ENCODE peak calls at places on chromosomes 12 and 14, in eight cellular contexts. G is fibroblast of the aortic adventitia, B is HEK293T, K is nucleus accumbens, L is uterus, J is GM20000, Z is smooth muscle cell of the brain vasculature, R is GM04504. U is an unnamed sample.

GRCh38 chr12:131381716-131382430 is 329.0 kb upstream of the SFSWAP start:
- DNase-seq in J (no peak), Z (no peak), L (no peak), K (no peak), R (no peak), B (no peak), G (no peak), U (no peak)

GRCh38 chr12:84166812-84167211 is 745.8 kb downstream of the SLC6A15 start:
- DNase-seq in G (no peak), Z (no peak), L (no peak), K (no peak), J (no peak), R (no peak), B (no peak), U (no peak)

GRCh38 chr12:48788852-48789775 is at the start of gene ADCY6:
- DNase-seq in Z (no peak), J (peak; percentile 84), R (no peak), L (peak; percentile 80), B (peak; percentile 68), K (peak; percentile 47), G (peak; percentile 60), U (peak; percentile 87)

GRCh38 chr12:9064815-9065606 is 50.7 kb downstream of the A2M start:
- DNase-seq in K (peak; percentile 19), G (peak; percentile 24), L (peak; percentile 73), Z (no peak), J (no peak), R (no peak), B (peak; percentile 47), U (peak; percentile 90)

GRCh38 chr12:5792350-5792749 is 152.7 kb downstream of the ANO2 start:
- DNase-seq in R (no peak), L (no peak), Z (no peak), K (no peak), G (no peak), J (no peak), B (no peak), U (no peak)

GRCh38 chr12:4323400-4323799 is 2.4 kb downstream of the TIGAR start:
- DNase-seq in L (no peak), R (no peak), Z (no peak), G (no peak), B (no peak), K (no peak), J (peak; percentile 34), U (no peak)

GRCh38 chr14:46245281-46245680 is 406.3 kb downstream of the RPL10L start:
- DNase-seq in J (no peak), Z (no peak), K (no peak), G (no peak), L (no peak), B (no peak), R (no peak), U (no peak)

GRCh38 chr14:58747181-58747580 is 109.4 kb downstream of the DACT1 start:
- DNase-seq in J (no peak), R (peak; percentile 73), Z (no peak), L (peak; percentile 52), G (peak; percentile 96), K (no peak), B (no peak), U (peak; percentile 58)

GRCh38 chr14:29650554-29651269 is 276.9 kb downstream of the PRKD1 start:
- DNase-seq in K (no peak), L (no peak), G (no peak), R (no peak), J (no peak), B (no peak), Z (no peak), U (no peak)

GRCh38 chr14:95370076-95370475 is 50.4 kb upstream of the CLMN start:
- DNase-seq in G (no peak), K (no peak), B (no peak), J (no peak), R (no peak), L (no peak), Z (no peak), U (no peak)

GRCh38 chr12:123395236-123395635 is 11.3 kb downstream of the KMT5A start:
- DNase-seq in B (no peak), L (no peak), G (no peak), Z (no peak), K (no peak), J (no peak), R (no peak), U (no peak)

GRCh38 chr14:73998736-73999135 is 20.4 kb downstream of the ENTPD5 start:
- DNase-seq in G (no peak), Z (no peak), J (no peak), R (no peak), B (no peak), L (no peak), K (no peak), U (no peak)

GRCh38 chr12:117596968-117597367 is 235.5 kb upstream of the NOS1 start:
- DNase-seq in R (no peak), L (no peak), K (no peak), J (no peak), Z (no peak), B (no peak), G (no peak), U (no peak)

GRCh38 chr12:76611533-76611932 is 52.0 kb upstream of the OSBPL8 start:
- DNase-seq in Z (peak; percentile 7), L (no peak), K (no peak), G (peak; percentile 83), R (peak; percentile 92), J (no peak), B (no peak), U (no peak)

GRCh38 chr12:106522708-106523107 is 60.1 kb upstream of the RFX4 start:
- DNase-seq in B (no peak), L (no peak), J (no peak), R (no peak), Z (no peak), G (no peak), K (no peak), U (no peak)

GRCh38 chr12:42468341-42468821 is 121.2 kb downstream of the PRICKLE1 start:
- DNase-seq in L (no peak), K (no peak), R (no peak), J (no peak), G (peak; percentile 20), Z (no peak), B (no peak), U (no peak)

GRCh38 chr12:68237523-68238070 is 12.0 kb upstream of the IL26 start:
- DNase-seq in R (no peak), L (no peak), Z (no peak), G (peak; percentile 47), B (no peak), J (no peak), K (no peak), U (no peak)

GRCh38 chr12:39102474-39103209 is 197.3 kb upstream of the CPNE8 start:
- DNase-seq in Z (no peak), L (no peak), R (peak; percentile 12), J (no peak), K (no peak), B (no peak), G (peak; percentile 70), U (no peak)

U was measured in ureter.